ENCODE peak calls at places on chromosome 2, in nine cellular contexts. One of them, this sample, is unnamed.
A peak's percentile ranks its signal among the peaks of the same experiment; 100 is the strongest.

GRCh38 chr2:158725496-158725895 is 69.6 kb upstream of the DAPL1 start:
- DNase-seq in NCI-H1105: peak; percentile 71
- DNase-seq in glutamatergic neuron: no peak
- DNase-seq in bronchial epithelial cell: no peak
- DNase-seq in RWPE1: no peak
- DNase-seq in activated CD4-positive, CD25-positive, alpha-beta regulatory T cell: no peak
- DNase-seq in NCI-H524: peak; percentile 95
- DNase-seq in effector CD4-positive, alpha-beta T cell: no peak
- DNase-seq in BE2C: no peak
- DNase-seq in this sample: no peak

GRCh38 chr2:104933518-104933917 is 79.6 kb downstream of the POU3F3 start:
- DNase-seq in NCI-H1105: no peak
- DNase-seq in glutamatergic neuron: no peak
- DNase-seq in bronchial epithelial cell: no peak
- DNase-seq in RWPE1: no peak
- DNase-seq in activated CD4-positive, CD25-positive, alpha-beta regulatory T cell: no peak
- DNase-seq in NCI-H524: no peak
- DNase-seq in effector CD4-positive, alpha-beta T cell: no peak
- DNase-seq in BE2C: no peak
- DNase-seq in this sample: no peak

GRCh38 chr2:97951155-97951670 is 44.5 kb downstream of the TMEM131 start:
- DNase-seq in NCI-H1105: no peak
- DNase-seq in glutamatergic neuron: no peak
- DNase-seq in bronchial epithelial cell: peak; percentile 10
- DNase-seq in RWPE1: no peak
- DNase-seq in activated CD4-positive, CD25-positive, alpha-beta regulatory T cell: no peak
- DNase-seq in NCI-H524: no peak
- DNase-seq in effector CD4-positive, alpha-beta T cell: no peak
- DNase-seq in BE2C: no peak
- DNase-seq in this sample: no peak

GRCh38 chr2:64599469-64599868 is 54.2 kb downstream of the SERTAD2 start:
- DNase-seq in NCI-H1105: no peak
- DNase-seq in glutamatergic neuron: no peak
- DNase-seq in bronchial epithelial cell: no peak
- DNase-seq in RWPE1: no peak
- DNase-seq in activated CD4-positive, CD25-positive, alpha-beta regulatory T cell: no peak
- DNase-seq in NCI-H524: no peak
- DNase-seq in effector CD4-positive, alpha-beta T cell: no peak
- DNase-seq in BE2C: peak; percentile 44
- DNase-seq in this sample: no peak

GRCh38 chr2:44753552-44754285 is 187.8 kb upstream of the SIX3 start:
- DNase-seq in NCI-H1105: no peak
- DNase-seq in glutamatergic neuron: no peak
- DNase-seq in bronchial epithelial cell: no peak
- DNase-seq in RWPE1: no peak
- DNase-seq in activated CD4-positive, CD25-positive, alpha-beta regulatory T cell: no peak
- DNase-seq in NCI-H524: peak; percentile 51
- DNase-seq in effector CD4-positive, alpha-beta T cell: no peak
- DNase-seq in BE2C: peak; percentile 75
- DNase-seq in this sample: no peak

GRCh38 chr2:75790121-75790520 is 79.4 kb upstream of the GCFC2 start:
- DNase-seq in NCI-H1105: no peak
- DNase-seq in glutamatergic neuron: no peak
- DNase-seq in bronchial epithelial cell: peak; percentile 37
- DNase-seq in RWPE1: no peak
- DNase-seq in activated CD4-positive, CD25-positive, alpha-beta regulatory T cell: no peak
- DNase-seq in NCI-H524: peak; percentile 44
- DNase-seq in effector CD4-positive, alpha-beta T cell: no peak
- DNase-seq in BE2C: no peak
- DNase-seq in this sample: no peak

GRCh38 chr2:212531499-212531898 is 7.1 kb downstream of the ERBB4 start:
- DNase-seq in NCI-H1105: no peak
- DNase-seq in glutamatergic neuron: no peak
- DNase-seq in bronchial epithelial cell: no peak
- DNase-seq in RWPE1: no peak
- DNase-seq in activated CD4-positive, CD25-positive, alpha-beta regulatory T cell: no peak
- DNase-seq in NCI-H524: no peak
- DNase-seq in effector CD4-positive, alpha-beta T cell: no peak
- DNase-seq in BE2C: no peak
- DNase-seq in this sample: no peak

GRCh38 chr2:4903676-4904348 is 788.4 kb upstream of the SOX11 start:
- DNase-seq in NCI-H1105: no peak
- DNase-seq in glutamatergic neuron: no peak
- DNase-seq in bronchial epithelial cell: no peak
- DNase-seq in RWPE1: no peak
- DNase-seq in activated CD4-positive, CD25-positive, alpha-beta regulatory T cell: no peak
- DNase-seq in NCI-H524: peak; percentile 27
- DNase-seq in effector CD4-positive, alpha-beta T cell: no peak
- DNase-seq in BE2C: no peak
- DNase-seq in this sample: no peak

GRCh38 chr2:66466435-66466834 is 31.5 kb downstream of the MEIS1 start:
- DNase-seq in NCI-H1105: no peak
- DNase-seq in glutamatergic neuron: no peak
- DNase-seq in bronchial epithelial cell: no peak
- DNase-seq in RWPE1: no peak
- DNase-seq in activated CD4-positive, CD25-positive, alpha-beta regulatory T cell: no peak
- DNase-seq in NCI-H524: no peak
- DNase-seq in effector CD4-positive, alpha-beta T cell: no peak
- DNase-seq in BE2C: no peak
- DNase-seq in this sample: no peak

GRCh38 chr2:232533944-232534710 is 5.4 kb upstream of the CHRNG start:
- DNase-seq in NCI-H1105: no peak
- DNase-seq in glutamatergic neuron: no peak
- DNase-seq in bronchial epithelial cell: no peak
- DNase-seq in RWPE1: no peak
- DNase-seq in activated CD4-positive, CD25-positive, alpha-beta regulatory T cell: no peak
- DNase-seq in NCI-H524: no peak
- DNase-seq in effector CD4-positive, alpha-beta T cell: no peak
- DNase-seq in BE2C: no peak
- DNase-seq in this sample: no peak

GRCh38 chr2:61378281-61378680 is 92.6 kb downstream of the USP34 start:
- DNase-seq in NCI-H1105: no peak
- DNase-seq in glutamatergic neuron: no peak
- DNase-seq in bronchial epithelial cell: no peak
- DNase-seq in RWPE1: no peak
- DNase-seq in activated CD4-positive, CD25-positive, alpha-beta regulatory T cell: no peak
- DNase-seq in NCI-H524: no peak
- DNase-seq in effector CD4-positive, alpha-beta T cell: no peak
- DNase-seq in BE2C: no peak
- DNase-seq in this sample: no peak

GRCh38 chr2:226791056-226791486 is 8.5 kb downstream of the IRS1 start:
- DNase-seq in NCI-H1105: no peak
- DNase-seq in glutamatergic neuron: peak; percentile 37
- DNase-seq in bronchial epithelial cell: no peak
- DNase-seq in RWPE1: peak; percentile 28
- DNase-seq in activated CD4-positive, CD25-positive, alpha-beta regulatory T cell: peak; percentile 56
- DNase-seq in NCI-H524: peak; percentile 39
- DNase-seq in effector CD4-positive, alpha-beta T cell: no peak
- DNase-seq in BE2C: no peak
- DNase-seq in this sample: peak; percentile 69

This sample was measured in WTC11.